ENCODE peak calls at places on chromosomes 1 and 21, in ten cellular contexts. V, I, T, S, M, G, Z, Y, O and U are unnamed samples.

GRCh38 chr1:178483251-178483957 is 13.4 kb downstream of the CLEC20A start:
- DNase-seq in V (no peak), I (no peak), T (no peak), S (no peak), M (no peak), G (no peak), Z (no peak), Y (no peak), O (no peak), U (no peak)

GRCh38 chr1:51168266-51168845 is 66.3 kb downstream of the C1orf185 start:
- DNase-seq in V (no peak), I (peak; percentile 12), T (no peak), S (no peak), M (peak; percentile 10), G (no peak), Z (no peak), Y (no peak), O (no peak), U (no peak)

GRCh38 chr1:119987112-119987511 is 82.3 kb downstream of the NOTCH2 start:
- DNase-seq in V (peak; percentile 41), I (peak; percentile 92), T (no peak), S (peak; percentile 87), M (peak; percentile 96), G (no peak), Z (no peak), Y (no peak), O (peak; percentile 95), U (no peak)

GRCh38 chr21:33949516-33950424 is 34.2 kb upstream of the ATP5PO start:
- DNase-seq in V (no peak), I (no peak), T (no peak), S (no peak), M (no peak), G (no peak), Z (peak; percentile 40), Y (no peak), O (no peak), U (no peak)

GRCh38 chr21:17540530-17540929 is 27.7 kb downstream of the CXADR start:
- DNase-seq in V (no peak), I (no peak), T (no peak), S (no peak), M (no peak), G (no peak), Z (no peak), Y (no peak), O (no peak), U (no peak)

GRCh38 chr1:62725255-62725654 is 37.1 kb upstream of the DOCK7 start:
- DNase-seq in V (no peak), I (peak; percentile 55), T (no peak), S (peak; percentile 65), M (peak; percentile 29), G (no peak), Z (no peak), Y (no peak), O (peak; percentile 9), U (no peak)

GRCh38 chr1:15923241-15923640 is 52.7 kb downstream of the ZBTB17 start:
- DNase-seq in V (no peak), I (peak; percentile 71), T (no peak), S (no peak), M (peak; percentile 85), G (no peak), Z (no peak), Y (no peak), O (peak; percentile 94), U (no peak)

GRCh38 chr21:33112670-33113596 is 43.0 kb downstream of the OLIG1 start:
- DNase-seq in V (no peak), I (no peak), T (no peak), S (no peak), M (no peak), G (no peak), Z (no peak), Y (no peak), O (no peak), U (no peak)

GRCh38 chr1:45005761-45006160 is 5.4 kb downstream of the HECTD3 start:
- DNase-seq in V (no peak), I (no peak), T (no peak), S (no peak), M (no peak), G (no peak), Z (no peak), Y (no peak), O (no peak), U (no peak)

GRCh38 chr1:26300586-26301275 is 5.7 kb downstream of the UBXN11 start:
- DNase-seq in V (no peak), I (no peak), T (no peak), S (no peak), M (no peak), G (no peak), Z (no peak), Y (no peak), O (no peak), U (no peak)

GRCh38 chr1:22776051-22776611 is 65.5 kb downstream of the EPHB2 start:
- DNase-seq in V (no peak), I (no peak), T (peak; percentile 57), S (no peak), M (no peak), G (no peak), Z (no peak), Y (no peak), O (no peak), U (no peak)

GRCh38 chr1:24925082-24925779 is 4.8 kb downstream of the RUNX3 start:
- DNase-seq in V (no peak), I (no peak), T (no peak), S (no peak), M (no peak), G (no peak), Z (peak; percentile 68), Y (no peak), O (no peak), U (no peak)

GRCh38 chr1:111346089-111346885 is 55.6 kb downstream of the CHIA start:
- DNase-seq in V (peak; percentile 46), I (peak; percentile 78), T (peak; percentile 88), S (peak; percentile 19), M (peak; percentile 66), G (peak; percentile 72), Z (peak; percentile 77), Y (peak; percentile 34), O (peak; percentile 62), U (peak; percentile 80)

GRCh38 chr1:173360478-173361063 is 116.6 kb upstream of the PRDX6 start:
- DNase-seq in V (no peak), I (no peak), T (no peak), S (no peak), M (no peak), G (no peak), Z (no peak), Y (no peak), O (no peak), U (no peak)

GRCh38 chr1:234659538-234659937 is 49.6 kb upstream of the IRF2BP2 start:
- DNase-seq in V (peak; percentile 25), I (peak; percentile 87), T (no peak), S (peak; percentile 32), M (peak; percentile 92), G (peak; percentile 71), Z (no peak), Y (no peak), O (peak; percentile 90), U (no peak)

GRCh38 chr1:233033366-233033765 is 83.0 kb downstream of the NTPCR start:
- DNase-seq in V (no peak), I (peak; percentile 10), T (no peak), S (peak; percentile 30), M (no peak), G (no peak), Z (no peak), Y (no peak), O (no peak), U (no peak)

DNA sequence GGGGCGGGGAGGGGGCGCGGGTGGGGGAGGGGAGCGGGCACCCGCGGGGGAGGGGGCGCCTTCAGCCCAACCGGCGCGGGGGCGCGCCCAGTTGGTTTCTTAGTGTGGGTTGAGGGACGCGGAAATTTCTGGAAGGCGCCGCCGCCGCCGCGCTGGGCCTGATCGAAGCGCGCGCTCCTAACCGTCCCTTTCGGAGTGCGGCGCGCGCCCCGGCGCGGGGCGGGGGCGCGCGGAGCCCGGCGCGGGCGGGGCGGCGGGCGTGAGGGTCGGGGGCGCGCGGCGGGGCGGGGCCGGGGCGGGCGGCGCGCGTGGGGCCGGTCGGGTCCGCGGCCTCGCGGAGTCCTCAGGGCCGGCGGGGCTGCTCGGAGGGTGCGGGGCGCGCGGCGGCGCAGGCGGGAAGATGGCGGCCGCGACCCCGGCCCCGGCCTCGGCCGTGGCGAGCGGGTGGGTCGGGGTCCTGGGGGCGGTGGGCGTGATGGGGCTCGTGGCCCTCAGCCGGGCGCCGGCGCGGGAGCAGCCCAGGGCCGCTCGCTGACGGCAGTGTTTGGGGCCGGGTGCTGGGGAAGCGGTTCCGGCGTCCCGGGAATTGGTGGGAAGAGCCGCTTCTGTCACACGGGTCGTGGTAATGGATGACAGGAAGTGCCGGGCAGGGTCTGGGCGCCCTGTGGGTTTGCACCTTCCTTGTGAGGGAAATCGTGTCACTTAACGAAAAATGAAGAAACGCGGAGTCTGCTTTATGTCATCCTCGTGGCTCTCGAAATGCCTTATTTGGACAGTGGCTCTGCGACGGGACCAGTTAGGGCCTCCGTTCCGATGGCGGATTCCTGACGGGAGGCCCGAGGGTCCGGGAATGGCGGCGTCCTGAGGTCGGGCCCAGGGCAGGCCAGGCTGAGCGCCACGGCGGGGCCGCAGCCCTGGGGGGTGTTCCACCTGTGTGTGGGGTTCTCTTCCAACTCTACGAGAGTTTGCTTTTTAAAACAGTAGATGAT is 764 bp downstream of the PKNOX1 start:
- DNase-seq in V (no peak), I (peak; percentile 65), T (peak; percentile 92), S (no peak), M (peak; percentile 46), G (peak; percentile 58), Z (peak; percentile 46), Y (no peak), O (peak; percentile 60), U (peak; percentile 28)
- TF ChIP-seq CTCF in V (no peak), I (no peak), T (no peak), S (no peak), M (no peak), G (no peak), Z (no peak), Y (no peak), O (no peak), U (no peak)

GRCh38 chr1:32414186-32414886 is 20.1 kb upstream of the BSDC1 start:
- DNase-seq in V (no peak), I (no peak), T (no peak), S (no peak), M (no peak), G (no peak), Z (no peak), Y (no peak), O (no peak), U (no peak)
- TF ChIP-seq CTCF in V (no peak), I (no peak), T (no peak), S (no peak), M (no peak), G (no peak), Z (peak; percentile 52), Y (no peak), O (no peak), U (no peak)

GRCh38 chr1:247077234-247077633 is 1.4 kb downstream of the ZNF670 start:
- DNase-seq in V (no peak), I (no peak), T (no peak), S (no peak), M (no peak), G (no peak), Z (no peak), Y (no peak), O (no peak), U (no peak)
- TF ChIP-seq CTCF in V (no peak), I (no peak), T (peak; percentile 20), S (no peak), M (no peak), G (no peak), Z (no peak), Y (no peak), O (no peak), U (no peak)

DNA sequence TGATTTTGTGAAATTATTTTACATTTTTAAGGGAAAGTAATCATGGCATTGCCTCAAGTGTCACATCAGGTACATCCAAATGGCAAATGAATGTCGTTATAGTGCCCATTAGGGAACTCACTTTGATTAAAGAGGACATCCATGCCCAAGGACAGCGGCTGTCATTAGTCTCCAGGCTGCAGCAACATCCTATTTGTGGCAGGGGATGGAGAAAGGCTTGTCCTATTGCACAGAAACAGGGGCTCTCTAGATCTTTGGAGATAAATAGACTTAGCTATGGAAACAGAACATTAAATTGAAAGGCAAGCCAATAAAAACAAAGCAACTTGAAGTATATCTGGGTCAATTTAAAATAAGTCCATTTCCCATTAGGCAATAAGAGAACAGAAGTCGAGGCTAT is 439.3 kb downstream of the NEGR1 start:
- DNase-seq in V (no peak), I (no peak), T (peak; percentile 27), S (no peak), M (no peak), G (no peak), Z (no peak), Y (no peak), O (no peak), U (no peak)
- TF ChIP-seq CTCF in V (no peak), I (no peak), T (no peak), S (no peak), M (no peak), G (no peak), Z (no peak), Y (no peak), O (no peak), U (no peak)